ENCODE peak calls at places on chromosome 1, in four cellular contexts. W is ovary, D is adrenal gland, C is stomach. J is an unnamed sample.

GRCh38 chr1:14255711-14256110 is 342.8 kb upstream of the KAZN start:
- DNase-seq in W (no peak), D (no peak), C (no peak), J (no peak)

GRCh38 chr1:216293673-216294072 is 129.6 kb downstream of the USH2A start:
- DNase-seq in W (no peak), D (no peak), C (no peak), J (no peak)

GRCh38 chr1:40679165-40679953 is 12.1 kb upstream of the NFYC start:
- DNase-seq in W (no peak), D (no peak), C (no peak), J (no peak)

GRCh38 chr1:8170059-8170835 is 144.1 kb upstream of the ERRFI1 start:
- DNase-seq in W (peak; percentile 44), D (no peak), C (no peak), J (no peak)

GRCh38 chr1:99645699-99646531 is at the start of gene PALMD:
- DNase-seq in W (peak; percentile 35), D (peak; percentile 81), C (peak; percentile 51), J (peak; percentile 38)

GRCh38 chr1:220300442-220301121 is 28.3 kb upstream of the RAB3GAP2 start:
- DNase-seq in W (peak; percentile 33), D (peak; percentile 92), C (peak; percentile 34), J (peak; percentile 74)

GRCh38 chr1:182210417-182210816 is 148.9 kb upstream of the ZNF648 start:
- DNase-seq in W (no peak), D (no peak), C (no peak), J (no peak)

GRCh38 chr1:1881727-1882126 is 9.2 kb downstream of the GNB1 start:
- DNase-seq in W (no peak), D (no peak), C (no peak), J (no peak)

GRCh38 chr1:206070627-206071304 is 17.8 kb downstream of the RHEX start:
- DNase-seq in W (no peak), D (no peak), C (no peak), J (no peak)

GRCh38 chr1:198298653-198299052 is 141.9 kb downstream of the NEK7 start:
- DNase-seq in W (no peak), D (no peak), C (no peak), J (no peak)

GRCh38 chr1:21313886-21314796 is 23.9 kb upstream of the ECE1 start:
- DNase-seq in W (peak; percentile 72), D (peak; percentile 80), C (no peak), J (peak; percentile 84)

GRCh38 chr1:72140222-72140621 is 142.1 kb downstream of the NEGR1 start:
- DNase-seq in W (no peak), D (no peak), C (no peak), J (no peak)

GRCh38 chr1:116076831-116077230 is 34.4 kb upstream of the MAB21L3 start:
- DNase-seq in W (no peak), D (no peak), C (no peak), J (no peak)

GRCh38 chr1:241202321-241202845 is 154.6 kb downstream of the RGS7 start:
- DNase-seq in W (no peak), D (no peak), C (no peak), J (no peak)

GRCh38 chr1:40396420-40396819 is 22.9 kb downstream of the SMAP2 start:
- DNase-seq in W (no peak), D (no peak), C (no peak), J (no peak)

GRCh38 chr1:231724876-231725647 is 98.5 kb downstream of the DISC1 start:
- DNase-seq in W (peak; percentile 29), D (peak; percentile 69), C (no peak), J (no peak)

GRCh38 chr1:108553910-108554309 is 6.0 kb upstream of the EEIG2 start:
- DNase-seq in W (no peak), D (no peak), C (no peak), J (no peak)

GRCh38 chr1:193115629-193116227 is 6.1 kb upstream of the CDC73 start:
- DNase-seq in W (no peak), D (peak; percentile 77), C (no peak), J (peak; percentile 69)

GRCh38 chr1:169511339-169512028 is 25.7 kb upstream of the SLC19A2 start:
- DNase-seq in W (peak; percentile 33), D (peak; percentile 54), C (no peak), J (peak; percentile 48)

GRCh38 chr1:2591581-2592261 is 5.1 kb downstream of the PRXL2B start:
- DNase-seq in W (peak; percentile 14), D (no peak), C (no peak), J (peak; percentile 10)

GRCh38 chr1:239446611-239447010 is 60.2 kb downstream of the CHRM3 start:
- DNase-seq in W (no peak), D (no peak), C (no peak), J (no peak)

DNA sequence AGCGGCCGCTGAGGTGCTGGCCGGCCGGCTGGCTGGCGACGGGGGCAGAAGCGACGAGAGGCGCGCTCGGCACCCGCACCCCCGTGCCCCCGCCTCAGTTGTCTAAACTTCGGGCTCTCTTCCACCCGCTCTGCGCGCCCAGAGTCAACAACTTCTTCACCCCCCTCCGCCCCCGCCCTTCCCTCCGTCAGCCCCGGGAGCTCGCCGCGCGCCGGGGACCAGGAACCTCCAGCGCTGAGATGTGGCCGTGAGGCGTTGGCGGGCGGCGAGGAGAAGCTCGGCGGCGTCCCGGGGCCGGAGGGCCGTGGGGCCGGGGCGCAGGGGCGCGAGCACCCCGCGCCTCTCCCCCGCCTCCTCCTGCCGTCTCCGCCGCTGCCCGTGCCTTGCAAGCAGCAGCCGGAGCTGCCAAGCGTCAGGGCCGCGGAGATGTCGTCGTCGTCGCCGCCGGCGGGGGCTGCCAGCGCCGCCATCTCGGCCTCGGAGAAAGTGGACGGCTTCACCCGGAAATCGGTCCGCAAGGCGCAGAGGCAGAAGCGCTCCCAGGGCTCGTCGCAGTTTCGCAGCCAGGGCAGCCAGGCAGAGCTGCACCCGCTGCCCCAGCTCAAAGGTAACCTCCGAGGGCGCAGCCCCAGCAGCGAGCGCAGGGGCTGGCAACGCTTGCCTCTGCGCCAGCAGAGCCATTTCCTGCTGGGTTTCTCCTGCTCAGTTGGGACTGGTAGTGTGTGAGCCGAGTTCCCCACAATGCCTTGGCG is 651 bp downstream of the PPP2R5A start:
- DNase-seq in W (peak; percentile 72), D (peak; percentile 77), C (peak; percentile 77), J (peak; percentile 64)
- TF ChIP-seq POLR2A in W (no peak), D (peak; percentile 35), C (no peak), J (no peak)

DNA sequence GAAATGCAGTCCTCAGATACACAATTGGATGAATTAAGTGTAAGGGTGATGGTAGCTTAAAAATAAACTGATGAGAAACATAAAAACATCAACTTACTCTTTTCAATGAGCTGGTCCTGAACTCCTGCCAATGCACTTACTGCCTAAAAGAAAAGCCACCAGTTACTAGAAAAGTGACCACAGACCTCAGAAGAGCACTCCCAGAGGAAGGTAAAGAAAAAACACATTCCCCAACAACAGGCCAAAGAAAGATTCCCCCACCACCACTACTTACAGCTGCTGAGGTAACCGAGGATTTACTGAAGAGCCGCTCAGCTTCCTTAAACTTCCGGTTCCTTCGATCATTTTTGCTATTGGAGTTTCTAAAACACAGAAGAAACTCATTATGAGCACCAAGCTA is 5.4 kb downstream of the MEAF6 start:
- DNase-seq in W (no peak), D (no peak), C (no peak), J (no peak)
- TF ChIP-seq CTCF in W (no peak), D (no peak), C (no peak), J (no peak)

GRCh38 chr1:194477908-194478307 is 1291.5 kb upstream of the B3GALT2 start:
- DNase-seq in W (no peak), D (no peak), C (no peak), J (no peak)
- H3K4me1 ChIP-seq in W (no peaks in the 10 kb centered on the region), D (no peaks in the 10 kb centered on the region), C (no peaks in the 10 kb centered on the region), J (no peaks in the 10 kb centered on the region)

GRCh38 chr1:156282479-156283222 is at the start of gene SMG5:
- DNase-seq in W (peak; percentile 98), D (peak; percentile 99), C (peak; percentile 96), J (peak; percentile 97)
- TF ChIP-seq POLR2A in W (peak; percentile 68), D (peak; percentile 88), C (no peak), J (peak; percentile 52)

GRCh38 chr1:204751883-204752687 is 66.5 kb upstream of the LRRN2 start:
- DNase-seq in W (no peak), D (no peak), C (no peak), J (no peak)
- TF ChIP-seq CTCF in W (no peak), D (no peak), C (no peak), J (no peak)

GRCh38 chr1:61169634-61170033 is 87.3 kb downstream of the NFIA start:
- DNase-seq in W (no peak), D (no peak), C (no peak), J (no peak)

GRCh38 chr1:61173118-61173517 is 90.8 kb downstream of the NFIA start:
- DNase-seq in W (no peak), D (no peak), C (no peak), J (no peak)

GRCh38 chr1:61171915-61172485 is 89.6 kb downstream of the NFIA start:
- DNase-seq in W (no peak), D (no peak), C (no peak), J (no peak)

GRCh38 chr1:61170328-61171238 is 88.2 kb downstream of the NFIA start:
- DNase-seq in W (no peak), D (no peak), C (no peak), J (no peak)

DNA sequence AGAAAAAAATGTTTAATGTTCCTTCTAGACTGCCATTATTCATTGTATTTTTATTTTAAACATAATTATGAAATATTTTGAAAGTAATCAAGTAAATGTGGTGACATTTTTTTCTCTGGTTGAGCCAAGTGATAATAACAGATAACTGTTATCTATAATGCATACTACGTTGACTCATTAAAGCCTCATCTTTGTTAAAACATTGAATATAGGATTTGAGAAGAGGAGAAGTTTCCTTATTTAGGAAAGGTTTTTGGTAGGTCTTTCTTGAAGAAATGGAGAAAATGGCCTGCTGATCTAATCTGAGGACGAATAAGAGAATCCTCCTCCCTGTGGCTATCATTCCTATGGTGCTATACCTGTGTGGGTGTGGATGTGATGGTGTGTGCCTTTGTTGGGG is 89.0 kb downstream of the NFIA start:
- DNase-seq in W (no peak), D (no peak), C (no peak), J (no peak)
- H3K4me1 ChIP-seq in W (peaks cover 12% of the 10 kb centered on the region), D (peaks cover 63% of the 10 kb centered on the region), C (peaks cover 82% of the 10 kb centered on the region), J (peaks cover 7% of the 10 kb centered on the region)

GRCh38 chr1:12527564-12527963 is 90.4 kb downstream of the DHRS3 start:
- DNase-seq in W (no peak), D (no peak), C (peak; percentile 86), J (peak; percentile 10)
- TF ChIP-seq POLR2A in W (no peak), D (no peak), C (no peak), J (no peak)

GRCh38 chr1:200556005-200556404 is 64.5 kb downstream of the KIF14 start:
- DNase-seq in W (no peak), D (no peak), C (no peak), J (no peak)
- TF ChIP-seq CTCF in W (no peak), D (no peak), C (no peak), J (no peak)

GRCh38 chr1:150003826-150004225 is 6.7 kb downstream of the OTUD7B start:
- DNase-seq in W (no peak), D (no peak), C (no peak), J (no peak)
- H3K4me1 ChIP-seq in W (peaks cover 15% of the 10 kb centered on the region), D (peaks cover 71% of the 10 kb centered on the region), C (peaks cover 89% of the 10 kb centered on the region), J (peaks cover 20% of the 10 kb centered on the region)